ENCODE peak calls at places on chromosomes 4 and X, in six cellular contexts. U, L, T, C, A and S are unnamed samples.

GRCh38 chrX:17587352-17587751 is 149.9 kb upstream of the SCML1 start:
- DNase-seq in U (no peak), L (no peak), T (no peak), C (no peak), A (no peak), S (no peak)

GRCh38 chrX:37455381-37455780 is 106.2 kb downstream of the PRRG1 start:
- DNase-seq in U (no peak), L (no peak), T (no peak), C (no peak), A (no peak), S (no peak)

GRCh38 chr4:77564231-77564630 is 41.4 kb upstream of the CXCL13 start:
- DNase-seq in U (peak), L (no peak), T (peak), C (no peak), A (no peak), S (no peak)

GRCh38 chr4:81378398-81378797 is 93.3 kb downstream of the RASGEF1B start:
- DNase-seq in U (peak), L (no peak), T (no peak), C (no peak), A (no peak), S (no peak)

GRCh38 chr4:153233761-153234371 is 29.6 kb downstream of the TRIM2 start:
- DNase-seq in U (peak), L (peak), T (peak), C (no peak), A (no peak), S (no peak)

GRCh38 chr4:153532636-153533035 is 66.5 kb downstream of the TMEM131L start:
- DNase-seq in U (no peak), L (no peak), T (no peak), C (no peak), A (no peak), S (no peak)

GRCh38 chr4:118265312-118266144 is 87.3 kb downstream of the PRSS12 start:
- DNase-seq in U (no peak), L (no peak), T (peak), C (no peak), A (no peak), S (no peak)

GRCh38 chr4:125393825-125394224 is 79.1 kb downstream of the FAT4 start:
- DNase-seq in U (no peak), L (no peak), T (no peak), C (no peak), A (no peak), S (no peak)

GRCh38 chr4:73764513-73764912 is 24.1 kb downstream of the CXCL8 start:
- DNase-seq in U (peak), L (no peak), T (no peak), C (no peak), A (no peak), S (no peak)

GRCh38 chrX:148601034-148601433 is 100.6 kb downstream of the AFF2 start:
- DNase-seq in U (peak), L (peak), T (no peak), C (no peak), A (no peak), S (no peak)

GRCh38 chrX:123961268-123962005 is at the start of gene STAG2:
- DNase-seq in U (peak), L (peak), T (peak), C (peak), A (peak), S (peak)

GRCh38 chr4:116092961-116093360 is 979.5 kb upstream of the NDST4 start:
- DNase-seq in U (no peak), L (peak), T (no peak), C (no peak), A (no peak), S (no peak)
- H3K27ac ChIP-seq in U (no peak), L (no peak), T (no peak), C (no peak), A (no peak), S (no peak)

GRCh38 chr4:1112174-1112820 is 1.1 kb downstream of the RNF212 start:
- DNase-seq in U (no peak), L (no peak), T (no peak), C (no peak), A (no peak), S (no peak)
- H3K27ac ChIP-seq in U (no peak), L (no peak), T (no peak), C (no peak), A (no peak), S (no peak)

GRCh38 chr4:123107444-123108252 is 185.3 kb upstream of the NUDT6 start:
- DNase-seq in U (no peak), L (no peak), T (no peak), C (no peak), A (no peak), S (no peak)

GRCh38 chr4:123109129-123109528 is 186.7 kb upstream of the NUDT6 start:
- DNase-seq in U (peak), L (no peak), T (no peak), C (no peak), A (no peak), S (no peak)

GRCh38 chr4:123113193-123113592 is 190.8 kb upstream of the NUDT6 start:
- DNase-seq in U (no peak), L (no peak), T (no peak), C (no peak), A (no peak), S (no peak)

GRCh38 chr4:123110147-123110546 is 187.8 kb upstream of the NUDT6 start:
- DNase-seq in U (peak), L (no peak), T (no peak), C (no peak), A (no peak), S (no peak)

DNA sequence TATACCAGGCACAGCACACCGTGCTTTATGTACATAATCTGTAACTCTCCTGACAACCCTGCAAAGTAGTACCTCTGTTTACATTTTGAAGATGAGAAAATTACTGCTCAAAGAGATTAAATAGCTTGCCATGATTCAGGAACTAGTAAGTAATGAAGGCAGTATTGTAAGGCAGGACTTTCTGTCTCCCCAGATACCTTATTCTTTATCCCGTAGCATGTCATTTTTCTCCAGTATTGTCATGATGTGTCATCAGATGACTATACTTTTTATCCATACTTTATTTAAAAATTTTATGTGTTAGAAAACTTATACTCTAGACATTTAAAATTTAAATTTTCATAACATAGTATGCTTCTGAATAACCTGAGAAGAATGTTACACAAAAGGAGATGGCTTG is 188.3 kb upstream of the NUDT6 start:
- DNase-seq in U (no peak), L (no peak), T (no peak), C (no peak), A (no peak), S (no peak)
- H3K27ac ChIP-seq in U (no peak), L (no peak), T (peak), C (no peak), A (no peak), S (no peak)

GRCh38 chr4:54861201-54861600 is 203.4 kb downstream of the KIT start:
- DNase-seq in U (no peak), L (no peak), T (no peak), C (no peak), A (no peak), S (no peak)
- H3K27ac ChIP-seq in U (no peak), L (no peak), T (no peak), C (no peak), A (no peak), S (no peak)

DNA sequence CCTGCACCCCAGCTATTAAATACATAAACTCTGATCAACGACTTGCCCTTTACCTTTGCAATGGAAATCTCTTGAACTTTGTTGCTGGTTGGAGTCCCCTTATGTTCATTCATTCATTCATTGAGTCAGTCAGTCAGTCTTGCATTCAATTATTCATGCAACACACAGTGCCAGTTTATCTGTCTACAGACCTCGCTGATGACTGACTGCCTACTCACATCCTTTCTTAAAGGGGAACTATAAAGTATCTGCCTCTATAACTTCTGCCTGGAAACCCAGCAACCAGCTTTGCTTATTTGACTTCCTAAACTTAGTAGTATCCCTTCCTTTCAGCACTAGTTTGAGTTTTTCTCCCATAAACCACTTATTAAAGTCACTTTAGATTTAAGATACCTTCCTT is 620.8 kb upstream of the ADGRL3 start:
- DNase-seq in U (no peak), L (peak), T (no peak), C (no peak), A (no peak), S (no peak)
- H3K27ac ChIP-seq in U (no peak), L (no peak), T (no peak), C (no peak), A (no peak), S (no peak)

DNA sequence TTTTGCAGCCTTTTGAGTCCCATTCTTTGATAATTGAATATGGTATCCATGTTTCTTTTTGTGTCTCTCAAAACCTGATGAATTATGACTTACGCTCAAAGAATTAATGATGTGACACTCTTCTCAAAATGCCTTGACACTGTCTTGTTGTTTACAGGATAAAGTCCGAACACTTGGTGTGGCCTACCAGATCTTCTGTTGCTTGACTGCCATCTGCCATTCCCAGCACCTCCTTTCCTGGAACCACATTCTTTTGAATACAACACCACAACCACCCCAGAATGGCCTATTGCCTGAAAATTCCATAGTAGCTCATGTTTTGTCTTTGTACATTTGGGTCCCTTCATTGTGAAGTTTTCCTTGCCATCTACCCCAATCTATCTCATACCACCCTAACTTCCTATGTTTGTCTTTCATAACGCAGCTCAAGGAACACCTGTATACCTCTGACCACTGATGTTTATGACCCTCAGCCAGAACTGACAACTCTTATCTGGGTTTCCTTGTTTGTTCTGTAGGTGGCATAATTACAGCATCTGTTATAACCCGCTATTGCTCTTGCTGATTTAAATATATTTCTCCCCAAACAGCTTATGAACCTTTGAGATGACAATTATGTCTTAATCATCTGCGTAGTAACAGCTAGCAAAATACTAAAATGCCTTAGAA is 991.3 kb downstream of the RAB28 start:
- DNase-seq in U (no peak), L (no peak), T (no peak), C (no peak), A (no peak), S (no peak)
- H3K27ac ChIP-seq in U (no peak), L (no peak), T (peak), C (no peak), A (no peak), S (no peak)

GRCh38 chr4:7464259-7464655 is 29.5 kb upstream of the PSAPL1 start:
- DNase-seq in U (no peak), L (no peak), T (no peak), C (no peak), A (no peak), S (no peak)
- H3K27ac ChIP-seq in U (no peak), L (no peak), T (no peak), C (no peak), A (no peak), S (no peak)

GRCh38 chr4:169968999-169969398 is 57.2 kb downstream of the MFAP3L start:
- DNase-seq in U (no peak), L (peak), T (no peak), C (no peak), A (no peak), S (no peak)
- H3K27ac ChIP-seq in U (no peak), L (no peak), T (no peak), C (no peak), A (no peak), S (no peak)

GRCh38 chrX:153830632-153831434 is 489 bp upstream of the PDZD4 start:
- DNase-seq in U (no peak), L (no peak), T (no peak), C (no peak), A (no peak), S (no peak)

GRCh38 chrX:153832732-153833131 is 2.4 kb upstream of the PDZD4 start:
- DNase-seq in U (no peak), L (no peak), T (no peak), C (no peak), A (no peak), S (no peak)

GRCh38 chrX:153829799-153830631 is at the start of gene PDZD4:
- DNase-seq in U (no peak), L (no peak), T (no peak), C (no peak), A (no peak), S (peak)

GRCh38 chrX:153829549-153829798 is 870 bp downstream of the PDZD4 start:
- DNase-seq in U (no peak), L (no peak), T (no peak), C (no peak), A (no peak), S (no peak)

DNA sequence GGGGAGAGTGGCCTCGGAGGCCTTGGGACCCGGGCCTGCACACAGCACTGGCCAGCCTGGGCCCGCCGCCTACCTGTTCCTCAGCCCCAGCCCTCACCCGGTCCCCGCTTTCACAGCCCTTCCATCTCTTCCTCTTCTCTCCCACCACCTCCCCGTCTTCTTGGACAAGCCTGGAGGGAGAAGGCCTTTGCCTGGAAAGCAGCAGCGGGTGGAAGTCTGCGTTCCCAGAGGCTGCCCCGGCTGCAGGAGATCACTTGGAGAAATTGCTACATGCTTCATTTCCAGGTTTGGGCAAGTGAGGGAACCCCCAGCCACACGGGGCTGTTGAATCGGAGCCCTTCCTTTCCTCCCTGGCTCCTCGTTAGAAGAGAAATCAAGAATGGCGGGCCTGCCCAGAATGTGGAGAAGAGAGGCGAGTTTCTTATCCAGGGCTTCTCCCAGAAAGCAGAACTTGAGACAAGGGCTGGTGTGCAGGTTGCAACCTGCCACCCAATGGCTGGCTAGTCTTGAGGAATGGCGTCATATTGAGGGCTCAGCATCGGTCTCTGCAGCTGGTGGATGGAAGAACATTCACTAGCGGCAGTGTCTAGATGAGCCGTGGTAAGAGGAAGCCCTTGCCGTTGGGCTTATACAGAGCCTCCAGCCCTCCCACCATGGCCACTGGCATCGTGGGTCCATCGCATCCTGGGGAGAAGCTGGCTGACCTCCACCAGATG is 1.2 kb upstream of the PDZD4 start:
- DNase-seq in U (no peak), L (no peak), T (no peak), C (no peak), A (no peak), S (no peak)
- H3K27ac ChIP-seq in U (no peak), L (no peak), T (no peak), C (no peak), A (no peak), S (no peak)

GRCh38 chrX:21940356-21940829 is at the start of gene SMS:
- DNase-seq in U (peak), L (no peak), T (peak), C (peak), A (peak), S (peak)
- H3K27ac ChIP-seq in U (peak), L (peak), T (peak), C (peak), A (peak), S (peak)